ENCODE peak calls at places on chromosomes 3 and 15, in four cellular contexts. C is NAMALWA; F is activated naive CD4-positive, alpha-beta T cell treated with Interleukin-2 at 50 U/mL for 16 hours; M is CD8-positive, alpha-beta T cell. W is an unnamed sample.

GRCh38 chr15:43505723-43506122 is 11.7 kb upstream of the MAP1A start:
- DNase-seq in F (no peak), C (no peak), M (no peak), W (no peak)

GRCh38 chr3:50516048-50516871 is 12.8 kb upstream of the CACNA2D2 start:
- DNase-seq in C (peak; percentile 54), F (no peak), M (no peak), W (no peak)

GRCh38 chr3:105364113-105364512 is 2.6 kb upstream of the ALCAM start:
- DNase-seq in F (no peak), M (no peak), C (no peak), W (no peak)

GRCh38 chr3:17655743-17656142 is 86.7 kb downstream of the TBC1D5 start:
- DNase-seq in C (no peak), F (no peak), M (no peak), W (no peak)

GRCh38 chr3:162022931-162023330 is 526.3 kb downstream of the OTOL1 start:
- DNase-seq in C (no peak), F (no peak), M (no peak), W (no peak)

GRCh38 chr3:104947946-104948345 is 418.8 kb upstream of the ALCAM start:
- DNase-seq in F (no peak), C (no peak), M (no peak), W (no peak)

GRCh38 chr3:5239602-5240001 is 52.1 kb downstream of the EDEM1 start:
- DNase-seq in C (no peak), M (no peak), F (no peak), W (no peak)

GRCh38 chr15:82393671-82394070 is 35.9 kb upstream of the GOLGA6L9 start:
- DNase-seq in M (no peak), C (no peak), F (no peak), W (no peak)

GRCh38 chr15:34721802-34722795 is 32.7 kb downstream of the GJD2 start:
- DNase-seq in C (no peak), M (no peak), F (no peak), W (no peak)

GRCh38 chr15:57735891-57736290 is 29.4 kb downstream of the POLR2M start:
- DNase-seq in C (no peak), F (no peak), M (no peak), W (no peak)

GRCh38 chr3:24447836-24448235 is 46.8 kb downstream of the THRB start:
- DNase-seq in F (no peak), M (no peak), C (no peak), W (no peak)

W was measured in stimulated activated CD8-positive, alpha-beta memory T cell treated with anti-CD3 and anti-CD28 coated beads, Interleukin-15, amount 100 ng/mL, for 1 hour.